ENCODE peak calls at places on chromosome 15, in ten cellular contexts. R is HuH-7, C is left lobe of liver, G is cerebellum, Z is gastrocnemius medialis, B is NCI-H748 treated with DMSO at 0.1 percent for 48 hours, D is left cardiac atrium, J is cardiac muscle cell, I is H9, X is NCI-H510A treated with DMSO at 0.1 percent for 48 hours. N is an unnamed sample.

GRCh38 chr15:55221090-55222011 is 24.6 kb upstream of the RSL24D1 start:
- DNase-seq in D (no peak), C (no peak), I (no peak), G (no peak), Z (no peak), J (peak), X (no peak), B (no peak), R (peak), N (no peak)

GRCh38 chr15:37900286-37901221 is 33.9 kb upstream of the TMCO5A start:
- DNase-seq in Z (no peak), J (peak), R (no peak), G (no peak), B (no peak), X (no peak), I (no peak), D (no peak), C (no peak), N (no peak)

GRCh38 chr15:86481720-86482119 is 402.0 kb downstream of the AGBL1 start:
- DNase-seq in R (no peak), G (no peak), B (no peak), D (no peak), I (no peak), Z (no peak), C (no peak), J (no peak), X (no peak), N (no peak)

GRCh38 chr15:70409388-70409787 is 311.7 kb upstream of the TLE3 start:
- DNase-seq in X (no peak), I (no peak), C (no peak), R (no peak), D (no peak), B (no peak), G (no peak), J (no peak), Z (no peak), N (no peak)

GRCh38 chr15:68618339-68619302 is 39.8 kb downstream of the CORO2B start:
- DNase-seq in R (no peak), I (no peak), Z (no peak), D (no peak), G (no peak), B (no peak), X (no peak), C (no peak), J (peak), N (no peak)

GRCh38 chr15:31270767-31271166 is 55.9 kb upstream of the KLF13 start:
- DNase-seq in C (no peak), B (no peak), R (no peak), G (no peak), D (no peak), I (peak), J (no peak), X (no peak), Z (peak), N (no peak)

GRCh38 chr15:83581381-83581780 is 72.5 kb upstream of the ADAMTSL3 start:
- DNase-seq in R (no peak), D (no peak), G (no peak), C (no peak), B (no peak), X (no peak), I (no peak), Z (no peak), J (peak), N (no peak)

GRCh38 chr15:40323953-40324937 is 753 bp downstream of the INAFM2 start:
- DNase-seq in C (no peak), D (peak), I (no peak), B (no peak), G (no peak), J (no peak), R (no peak), Z (no peak), X (no peak), N (no peak)

GRCh38 chr15:68208641-68209240 is 3.6 kb upstream of the CALML4 start:
- DNase-seq in B (no peak), I (no peak), D (peak), X (no peak), Z (no peak), G (no peak), C (peak), J (no peak), R (no peak), N (no peak)

GRCh38 chr15:50698101-50698500 is 11.5 kb upstream of the TRPM7 start:
- DNase-seq in X (no peak), B (no peak), G (no peak), R (no peak), D (no peak), J (no peak), C (no peak), I (no peak), Z (no peak), N (no peak)

GRCh38 chr15:56857828-56858227 is 60.6 kb upstream of the TCF12 start:
- DNase-seq in J (no peak), C (no peak), B (no peak), D (no peak), Z (no peak), X (no peak), I (no peak), R (no peak), G (no peak), N (no peak)